ENCODE peak calls at places on chromosomes 3 and 15, in six cellular contexts. C is choroid plexus epithelial cell, S is stromal cell of bone marrow, G is breast epithelium, H is H4, L is AG08396. X is an unnamed sample.

GRCh38 chr15:49412821-49413220 is 10.2 kb upstream of the FGF7 start:
- DNase-seq in L (no peak), H (no peak), S (no peak), G (no peak), C (no peak), X (no peak)

GRCh38 chr3:107680698-107681097 is 157.9 kb downstream of the BBX start:
- DNase-seq in S (no peak), L (peak), C (peak), G (no peak), H (no peak), X (no peak)

GRCh38 chr3:120029749-120030148 is 64.5 kb downstream of the GSK3B start:
- DNase-seq in C (no peak), H (no peak), S (no peak), G (no peak), L (no peak), X (no peak)

GRCh38 chr3:141368062-141368924 is at the start of gene ZBTB38:
- DNase-seq in C (peak), G (peak), H (peak), L (peak), S (peak), X (no peak)

GRCh38 chr3:138344754-138345153 is 3.6 kb upstream of the MRAS start:
- DNase-seq in C (no peak), H (no peak), G (no peak), S (no peak), L (no peak), X (no peak)

GRCh38 chr3:149089395-149089794 is 3.1 kb upstream of the HLTF start:
- DNase-seq in H (no peak), L (no peak), C (no peak), S (no peak), G (no peak), X (no peak)

GRCh38 chr3:157064402-157064801 is 95.5 kb downstream of the CCNL1 start:
- DNase-seq in C (no peak), S (no peak), L (no peak), H (no peak), G (no peak), X (no peak)

GRCh38 chr3:192802957-192803899 is 75.9 kb upstream of the FGF12 start:
- DNase-seq in S (peak), C (peak), G (no peak), L (peak), H (peak), X (no peak)

X was measured in D721Med.